ENCODE peak calls at places on chromosomes 2 and 18, in eight cellular contexts. One of them, this sample, is unnamed.

GRCh38 chr2:28565720-28566295 is 69.9 kb downstream of the PLB1 start:
- DNase-seq in effector memory CD8-positive, alpha-beta T cell: no peak
- DNase-seq in AG04449: no peak
- DNase-seq in AG10803: no peak
- DNase-seq in tibial artery: no peak
- DNase-seq in posterior cingulate gyrus: peak
- DNase-seq in T-helper 1 cell: no peak
- DNase-seq in adrenal gland: no peak
- DNase-seq in this sample: peak

GRCh38 chr18:57814555-57814954 is 11.4 kb upstream of the ATP8B1 start:
- DNase-seq in adrenal gland: no peak
- DNase-seq in effector memory CD8-positive, alpha-beta T cell: no peak
- DNase-seq in T-helper 1 cell: no peak
- DNase-seq in posterior cingulate gyrus: no peak
- DNase-seq in tibial artery: no peak
- DNase-seq in AG10803: no peak
- DNase-seq in AG04449: no peak
- DNase-seq in this sample: no peak

GRCh38 chr2:111617299-111617803 is 266.6 kb downstream of the ANAPC1 start:
- DNase-seq in AG10803: peak
- DNase-seq in tibial artery: no peak
- DNase-seq in posterior cingulate gyrus: no peak
- DNase-seq in AG04449: no peak
- DNase-seq in adrenal gland: no peak
- DNase-seq in effector memory CD8-positive, alpha-beta T cell: no peak
- DNase-seq in T-helper 1 cell: no peak
- DNase-seq in this sample: no peak

GRCh38 chr18:28175047-28175929 is 1.6 kb downstream of the CDH2 start:
- DNase-seq in T-helper 1 cell: no peak
- DNase-seq in AG04449: no peak
- DNase-seq in adrenal gland: peak
- DNase-seq in effector memory CD8-positive, alpha-beta T cell: no peak
- DNase-seq in posterior cingulate gyrus: peak
- DNase-seq in AG10803: peak
- DNase-seq in tibial artery: no peak
- DNase-seq in this sample: no peak

GRCh38 chr2:73987948-73988700 is 3.4 kb downstream of the TET3 start:
- DNase-seq in adrenal gland: no peak
- DNase-seq in T-helper 1 cell: no peak
- DNase-seq in AG04449: no peak
- DNase-seq in effector memory CD8-positive, alpha-beta T cell: no peak
- DNase-seq in AG10803: no peak
- DNase-seq in posterior cingulate gyrus: no peak
- DNase-seq in tibial artery: no peak
- DNase-seq in this sample: no peak

GRCh38 chr2:189016311-189016830 is 42.2 kb downstream of the COL3A1 start:
- DNase-seq in AG04449: no peak
- DNase-seq in adrenal gland: no peak
- DNase-seq in T-helper 1 cell: no peak
- DNase-seq in AG10803: no peak
- DNase-seq in effector memory CD8-positive, alpha-beta T cell: no peak
- DNase-seq in tibial artery: no peak
- DNase-seq in posterior cingulate gyrus: no peak
- DNase-seq in this sample: no peak

GRCh38 chr2:178990533-178991241 is 59.2 kb downstream of the CCDC141 start:
- DNase-seq in adrenal gland: no peak
- DNase-seq in T-helper 1 cell: no peak
- DNase-seq in tibial artery: no peak
- DNase-seq in effector memory CD8-positive, alpha-beta T cell: no peak
- DNase-seq in posterior cingulate gyrus: no peak
- DNase-seq in AG04449: no peak
- DNase-seq in AG10803: no peak
- DNase-seq in this sample: no peak

GRCh38 chr2:237097911-237098702 is 12.4 kb downstream of the COPS8 start:
- DNase-seq in AG10803: peak
- DNase-seq in posterior cingulate gyrus: no peak
- DNase-seq in T-helper 1 cell: no peak
- DNase-seq in effector memory CD8-positive, alpha-beta T cell: no peak
- DNase-seq in adrenal gland: no peak
- DNase-seq in AG04449: peak
- DNase-seq in tibial artery: no peak
- DNase-seq in this sample: no peak

GRCh38 chr18:27887711-27888495 is 289.0 kb downstream of the CDH2 start:
- DNase-seq in effector memory CD8-positive, alpha-beta T cell: no peak
- DNase-seq in T-helper 1 cell: no peak
- DNase-seq in AG04449: no peak
- DNase-seq in tibial artery: no peak
- DNase-seq in AG10803: peak
- DNase-seq in posterior cingulate gyrus: no peak
- DNase-seq in adrenal gland: no peak
- DNase-seq in this sample: no peak

GRCh38 chr18:58882681-58883080 is 18.0 kb downstream of the ZNF532 start:
- DNase-seq in T-helper 1 cell: no peak
- DNase-seq in adrenal gland: no peak
- DNase-seq in posterior cingulate gyrus: no peak
- DNase-seq in tibial artery: no peak
- DNase-seq in AG10803: peak
- DNase-seq in AG04449: peak
- DNase-seq in effector memory CD8-positive, alpha-beta T cell: no peak
- DNase-seq in this sample: no peak

GRCh38 chr2:15760232-15760890 is 168.7 kb downstream of the DDX1 start:
- DNase-seq in AG10803: no peak
- DNase-seq in T-helper 1 cell: no peak
- DNase-seq in tibial artery: no peak
- DNase-seq in adrenal gland: no peak
- DNase-seq in posterior cingulate gyrus: peak
- DNase-seq in AG04449: no peak
- DNase-seq in effector memory CD8-positive, alpha-beta T cell: no peak
- DNase-seq in this sample: no peak

GRCh38 chr2:232890896-232891601 is 21.0 kb downstream of the SNORC start:
- DNase-seq in adrenal gland: peak
- DNase-seq in effector memory CD8-positive, alpha-beta T cell: no peak
- DNase-seq in tibial artery: peak
- DNase-seq in AG04449: no peak
- DNase-seq in posterior cingulate gyrus: peak
- DNase-seq in AG10803: no peak
- DNase-seq in T-helper 1 cell: no peak
- DNase-seq in this sample: peak

GRCh38 chr2:125516496-125517109 is 1139.4 kb upstream of the GYPC start:
- DNase-seq in posterior cingulate gyrus: no peak
- DNase-seq in tibial artery: no peak
- DNase-seq in effector memory CD8-positive, alpha-beta T cell: no peak
- DNase-seq in T-helper 1 cell: no peak
- DNase-seq in adrenal gland: peak
- DNase-seq in AG10803: no peak
- DNase-seq in AG04449: no peak
- DNase-seq in this sample: no peak

GRCh38 chr18:29874519-29875098 is 1167.9 kb downstream of the DSC3 start:
- DNase-seq in AG04449: no peak
- DNase-seq in effector memory CD8-positive, alpha-beta T cell: no peak
- DNase-seq in posterior cingulate gyrus: no peak
- DNase-seq in T-helper 1 cell: no peak
- DNase-seq in tibial artery: no peak
- DNase-seq in adrenal gland: no peak
- DNase-seq in AG10803: peak
- DNase-seq in this sample: no peak

GRCh38 chr2:26861610-26862224 is 13.8 kb downstream of the DPYSL5 start:
- DNase-seq in adrenal gland: no peak
- DNase-seq in AG10803: no peak
- DNase-seq in tibial artery: no peak
- DNase-seq in T-helper 1 cell: no peak
- DNase-seq in AG04449: no peak
- DNase-seq in effector memory CD8-positive, alpha-beta T cell: no peak
- DNase-seq in posterior cingulate gyrus: no peak
- DNase-seq in this sample: no peak

GRCh38 chr2:3108710-3109702 is 268.6 kb downstream of the EIPR1 start:
- DNase-seq in tibial artery: peak
- DNase-seq in posterior cingulate gyrus: peak
- DNase-seq in AG04449: no peak
- DNase-seq in effector memory CD8-positive, alpha-beta T cell: no peak
- DNase-seq in T-helper 1 cell: no peak
- DNase-seq in AG10803: no peak
- DNase-seq in adrenal gland: no peak
- DNase-seq in this sample: no peak

GRCh38 chr2:101362777-101363176 is 24.5 kb downstream of the CREG2 start:
- DNase-seq in T-helper 1 cell: no peak
- DNase-seq in adrenal gland: no peak
- DNase-seq in posterior cingulate gyrus: no peak
- DNase-seq in effector memory CD8-positive, alpha-beta T cell: no peak
- DNase-seq in AG04449: no peak
- DNase-seq in AG10803: no peak
- DNase-seq in tibial artery: no peak
- DNase-seq in this sample: no peak

GRCh38 chr2:104444392-104444791 is 409.5 kb upstream of the POU3F3 start:
- DNase-seq in tibial artery: no peak
- DNase-seq in posterior cingulate gyrus: peak
- DNase-seq in AG04449: no peak
- DNase-seq in adrenal gland: no peak
- DNase-seq in T-helper 1 cell: no peak
- DNase-seq in AG10803: peak
- DNase-seq in effector memory CD8-positive, alpha-beta T cell: no peak
- DNase-seq in this sample: no peak

GRCh38 chr2:241720099-241720498 is 14.3 kb upstream of the D2HGDH start:
- DNase-seq in adrenal gland: no peak
- DNase-seq in AG10803: no peak
- DNase-seq in posterior cingulate gyrus: no peak
- DNase-seq in effector memory CD8-positive, alpha-beta T cell: no peak
- DNase-seq in AG04449: no peak
- DNase-seq in T-helper 1 cell: no peak
- DNase-seq in tibial artery: no peak
- DNase-seq in this sample: peak

GRCh38 chr2:121189656-121190381 is 95.2 kb downstream of the TFCP2L1 start:
- DNase-seq in adrenal gland: no peak
- DNase-seq in effector memory CD8-positive, alpha-beta T cell: no peak
- DNase-seq in AG10803: no peak
- DNase-seq in posterior cingulate gyrus: peak
- DNase-seq in tibial artery: peak
- DNase-seq in AG04449: no peak
- DNase-seq in T-helper 1 cell: no peak
- DNase-seq in this sample: no peak